ENCODE peak calls at places on chromosomes 7 and 10, in six cellular contexts. M, F, D, V, H and G are unnamed samples.

GRCh38 chr7:81478664-81479063 is 291.2 kb downstream of the HGF start:
- DNase-seq in D (no peak), H (no peak), M (no peak), F (no peak), V (no peak), G (peak; percentile 86)

GRCh38 chr10:74913321-74913980 is 87.1 kb downstream of the KAT6B start:
- DNase-seq in V (no peak), M (no peak), H (no peak), D (no peak), F (no peak), G (no peak)

GRCh38 chr7:103132995-103133688 is 15.8 kb downstream of the NAPEPLD start:
- DNase-seq in F (no peak), M (no peak), D (no peak), H (no peak), V (no peak), G (no peak)

GRCh38 chr10:51960494-51960895 is 261.1 kb upstream of the CSTF2T start:
- DNase-seq in F (no peak), H (no peak), M (peak; percentile 66), D (peak; percentile 76), V (peak; percentile 43), G (no peak)

GRCh38 chr10:119207713-119208552 is 562 bp downstream of the GRK5 start:
- DNase-seq in H (peak; percentile 57), F (peak; percentile 64), M (peak; percentile 24), V (peak; percentile 50), D (peak; percentile 73), G (peak; percentile 54)

GRCh38 chr7:4164556-4164955 is 517.5 kb upstream of the FOXK1 start:
- DNase-seq in D (no peak), M (no peak), V (no peak), F (no peak), H (no peak), G (peak; percentile 15)

GRCh38 chr10:126895214-126895781 is 9.9 kb upstream of the DOCK1 start:
- DNase-seq in D (no peak), H (no peak), V (no peak), F (no peak), M (no peak), G (no peak)

GRCh38 chr10:13272164-13272571 is 27.7 kb downstream of the PHYH start:
- DNase-seq in M (peak; percentile 52), F (no peak), D (peak; percentile 47), V (no peak), H (peak; percentile 41), G (no peak)

GRCh38 chr7:137755438-137755837 is 91.3 kb downstream of the DGKI start:
- DNase-seq in F (no peak), M (no peak), D (no peak), V (no peak), H (no peak), G (no peak)

GRCh38 chr7:30656006-30656575 is 26.2 kb downstream of the CRHR2 start:
- DNase-seq in H (no peak), F (no peak), V (no peak), M (no peak), D (no peak), G (no peak)

GRCh38 chr7:156702399-156702798 is 61.8 kb downstream of the RNF32 start:
- DNase-seq in H (no peak), M (no peak), F (no peak), V (no peak), D (no peak), G (no peak)

GRCh38 chr7:92717982-92718716 is 118.2 kb downstream of the CDK6 start:
- DNase-seq in H (peak; percentile 79), D (peak; percentile 61), M (peak; percentile 43), V (no peak), F (no peak), G (peak; percentile 64)

GRCh38 chr7:464177-464711 is 55.4 kb downstream of the PDGFA start:
- DNase-seq in F (peak; percentile 43), V (no peak), M (no peak), D (no peak), H (no peak), G (no peak)

GRCh38 chr10:92757720-92758119 is 68.0 kb downstream of the HHEX start:
- DNase-seq in H (no peak), F (no peak), M (no peak), V (no peak), D (no peak), G (no peak)

GRCh38 chr7:157430721-157431120 is 93.9 kb downstream of the DNAJB6 start:
- DNase-seq in M (no peak), D (no peak), V (no peak), F (no peak), H (no peak), G (no peak)

GRCh38 chr10:90148121-90148855 is 446.9 kb downstream of the KIF20B start:
- DNase-seq in M (no peak), D (peak; percentile 70), H (no peak), F (no peak), V (peak; percentile 10), G (peak; percentile 21)

GRCh38 chr10:28939352-28940157 is 262.2 kb downstream of the BAMBI start:
- DNase-seq in D (peak; percentile 98), V (peak; percentile 60), H (no peak), M (peak; percentile 86), F (peak; percentile 73), G (peak; percentile 43)

GRCh38 chr7:95996174-95996573 is 223.8 kb downstream of the DYNC1I1 start:
- DNase-seq in M (no peak), H (no peak), V (no peak), F (no peak), D (no peak), G (no peak)

GRCh38 chr10:16816830-16817124 is 447 bp downstream of the RSU1 start:
- DNase-seq in D (no peak), M (no peak), V (no peak), H (no peak), F (no peak), G (no peak)

GRCh38 chr7:143346018-143346417 is 16.5 kb downstream of the FAM131B start:
- DNase-seq in D (no peak), M (no peak), F (no peak), H (no peak), V (no peak), G (no peak)

GRCh38 chr7:3300651-3301471 is at the start of gene SDK1:
- DNase-seq in M (peak; percentile 91), F (peak; percentile 95), V (peak; percentile 87), H (peak; percentile 78), D (peak; percentile 91), G (peak; percentile 95)

GRCh38 chr10:58291538-58292174 is 22.7 kb downstream of the CISD1 start:
- DNase-seq in M (peak; percentile 57), H (no peak), F (no peak), V (peak; percentile 35), D (peak; percentile 82), G (peak; percentile 64)

GRCh38 chr10:67261300-67261797 is 335.5 kb downstream of the LRRTM3 start:
- DNase-seq in H (no peak), M (no peak), V (no peak), D (no peak), F (no peak), G (no peak)

GRCh38 chr10:71975087-71975890 is 11.1 kb downstream of the CHST3 start:
- DNase-seq in D (no peak), H (peak; percentile 62), V (no peak), M (no peak), F (no peak), G (no peak)

GRCh38 chr10:133030791-133031190 is 56.9 kb upstream of the ADGRA1 start:
- DNase-seq in H (no peak), V (no peak), M (no peak), D (no peak), F (peak; percentile 62), G (peak; percentile 66)

GRCh38 chr7:157139142-157140117 is 704 bp downstream of the UBE3C start:
- DNase-seq in H (peak; percentile 54), F (peak; percentile 70), D (peak; percentile 42), V (no peak), M (peak; percentile 49), G (no peak)

GRCh38 chr10:123266981-123267380 is 112.8 kb downstream of the BUB3 start:
- DNase-seq in F (no peak), V (no peak), H (no peak), D (no peak), M (no peak), G (no peak)

GRCh38 chr7:12130664-12131063 is 80.4 kb upstream of the TMEM106B start:
- DNase-seq in V (no peak), M (no peak), D (no peak), H (no peak), F (no peak), G (no peak)

GRCh38 chr7:140232959-140233649 is 56.3 kb upstream of the KDM7A start:
- DNase-seq in M (no peak), F (no peak), V (no peak), D (no peak), H (no peak), G (no peak)